ENCODE peak calls at places on chromosomes 1 and 21, in six cellular contexts. One of them, this sample, is unnamed.

GRCh38 chr1:54569339-54569738 is 21.3 kb downstream of the ACOT11 start:
- DNase-seq in GM23338: no peak
- DNase-seq in upper lobe of left lung: no peak
- DNase-seq in HCT116: no peak
- DNase-seq in HL-60: no peak
- DNase-seq in sigmoid colon: peak; percentile 63
- DNase-seq in this sample: no peak

GRCh38 chr1:8509579-8509978 is 191.7 kb downstream of the SLC45A1 start:
- DNase-seq in GM23338: no peak
- DNase-seq in HL-60: no peak
- DNase-seq in HCT116: no peak
- DNase-seq in upper lobe of left lung: no peak
- DNase-seq in sigmoid colon: no peak
- DNase-seq in this sample: no peak

GRCh38 chr1:213666113-213666512 is 321.7 kb upstream of the PROX1 start:
- DNase-seq in GM23338: peak; percentile 17
- DNase-seq in HL-60: no peak
- DNase-seq in upper lobe of left lung: no peak
- DNase-seq in sigmoid colon: no peak
- DNase-seq in HCT116: no peak
- DNase-seq in this sample: peak; percentile 29

GRCh38 chr1:177847843-177848242 is 122.0 kb downstream of the SEC16B start:
- DNase-seq in upper lobe of left lung: no peak
- DNase-seq in GM23338: no peak
- DNase-seq in HCT116: no peak
- DNase-seq in HL-60: no peak
- DNase-seq in sigmoid colon: no peak
- DNase-seq in this sample: peak; percentile 75

GRCh38 chr1:185213086-185213485 is 56.1 kb downstream of the SWT1 start:
- DNase-seq in sigmoid colon: no peak
- DNase-seq in upper lobe of left lung: no peak
- DNase-seq in HL-60: no peak
- DNase-seq in GM23338: no peak
- DNase-seq in HCT116: no peak
- DNase-seq in this sample: no peak

GRCh38 chr1:212070720-212071302 is 35.3 kb downstream of the DTL start:
- DNase-seq in GM23338: peak; percentile 45
- DNase-seq in sigmoid colon: no peak
- DNase-seq in HL-60: no peak
- DNase-seq in HCT116: peak; percentile 13
- DNase-seq in upper lobe of left lung: no peak
- DNase-seq in this sample: no peak

GRCh38 chr1:29679316-29679715 is 443.0 kb downstream of the PTPRU start:
- DNase-seq in HCT116: no peak
- DNase-seq in GM23338: no peak
- DNase-seq in sigmoid colon: no peak
- DNase-seq in upper lobe of left lung: no peak
- DNase-seq in HL-60: no peak
- DNase-seq in this sample: peak; percentile 86

GRCh38 chr1:61210435-61211012 is 128.2 kb downstream of the NFIA start:
- DNase-seq in upper lobe of left lung: no peak
- DNase-seq in sigmoid colon: no peak
- DNase-seq in HL-60: no peak
- DNase-seq in GM23338: no peak
- DNase-seq in HCT116: no peak
- DNase-seq in this sample: no peak

GRCh38 chr1:2320001-2320400 is 71.4 kb downstream of the MORN1 start:
- DNase-seq in upper lobe of left lung: no peak
- DNase-seq in HL-60: no peak
- DNase-seq in GM23338: no peak
- DNase-seq in HCT116: no peak
- DNase-seq in sigmoid colon: peak; percentile 86
- DNase-seq in this sample: no peak

GRCh38 chr21:33036430-33037162 is 10.9 kb downstream of the OLIG2 start:
- DNase-seq in HCT116: no peak
- DNase-seq in sigmoid colon: peak; percentile 68
- DNase-seq in GM23338: no peak
- DNase-seq in upper lobe of left lung: no peak
- DNase-seq in HL-60: no peak
- DNase-seq in this sample: no peak

GRCh38 chr1:76802094-76802493 is 65.2 kb upstream of the ST6GALNAC5 start:
- DNase-seq in HCT116: no peak
- DNase-seq in upper lobe of left lung: no peak
- DNase-seq in sigmoid colon: no peak
- DNase-seq in HL-60: no peak
- DNase-seq in GM23338: no peak
- DNase-seq in this sample: no peak

GRCh38 chr1:67831850-67832513 is 1.3 kb downstream of the GNG12 start:
- DNase-seq in HL-60: no peak
- DNase-seq in HCT116: peak; percentile 40
- DNase-seq in GM23338: peak; percentile 47
- DNase-seq in upper lobe of left lung: peak; percentile 19
- DNase-seq in sigmoid colon: peak; percentile 85
- DNase-seq in this sample: no peak

GRCh38 chr1:97006044-97006676 is 284.6 kb downstream of the PTBP2 start:
- DNase-seq in upper lobe of left lung: no peak
- DNase-seq in GM23338: no peak
- DNase-seq in HL-60: no peak
- DNase-seq in HCT116: no peak
- DNase-seq in sigmoid colon: no peak
- DNase-seq in this sample: no peak

GRCh38 chr1:159177273-159177907 is 6.0 kb downstream of the CADM3 start:
- DNase-seq in GM23338: peak; percentile 94
- DNase-seq in HL-60: no peak
- DNase-seq in HCT116: peak; percentile 21
- DNase-seq in upper lobe of left lung: no peak
- DNase-seq in sigmoid colon: no peak
- DNase-seq in this sample: no peak

GRCh38 chr1:174911626-174912025 is 88.1 kb upstream of the CACYBP start:
- DNase-seq in HCT116: no peak
- DNase-seq in HL-60: no peak
- DNase-seq in sigmoid colon: no peak
- DNase-seq in upper lobe of left lung: no peak
- DNase-seq in GM23338: no peak
- DNase-seq in this sample: no peak

DNA sequence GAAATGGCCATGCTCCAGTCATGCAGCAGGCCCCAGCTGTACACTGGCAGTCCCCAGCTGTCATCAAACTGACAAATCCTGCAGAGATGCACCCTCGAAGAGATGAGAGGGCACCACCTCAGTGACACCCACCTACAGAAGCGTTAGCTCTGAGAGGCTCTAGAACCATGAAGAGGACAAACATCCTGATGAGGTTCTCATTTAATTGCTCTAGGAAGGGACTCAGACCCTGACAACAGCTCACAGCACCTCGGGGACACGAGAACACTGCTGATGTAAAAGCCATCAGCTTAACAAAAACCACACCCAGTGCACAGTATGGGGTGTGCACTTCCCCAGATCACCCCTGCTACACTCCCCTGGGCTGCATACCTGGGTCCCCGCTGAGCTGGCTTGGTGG is 3.4 kb downstream of the ZNF496 start:
- DNase-seq in sigmoid colon: no peak
- DNase-seq in HCT116: no peak
- DNase-seq in upper lobe of left lung: no peak
- DNase-seq in GM23338: no peak
- DNase-seq in HL-60: no peak
- DNase-seq in this sample: no peak
- TF ChIP-seq POLR2AphosphoS5 in sigmoid colon: no peak
- TF ChIP-seq POLR2AphosphoS5 in HCT116: no peak
- TF ChIP-seq POLR2AphosphoS5 in upper lobe of left lung: no peak
- TF ChIP-seq POLR2AphosphoS5 in GM23338: no peak
- TF ChIP-seq POLR2AphosphoS5 in HL-60: no peak
- TF ChIP-seq POLR2AphosphoS5 in this sample: no peak

DNA sequence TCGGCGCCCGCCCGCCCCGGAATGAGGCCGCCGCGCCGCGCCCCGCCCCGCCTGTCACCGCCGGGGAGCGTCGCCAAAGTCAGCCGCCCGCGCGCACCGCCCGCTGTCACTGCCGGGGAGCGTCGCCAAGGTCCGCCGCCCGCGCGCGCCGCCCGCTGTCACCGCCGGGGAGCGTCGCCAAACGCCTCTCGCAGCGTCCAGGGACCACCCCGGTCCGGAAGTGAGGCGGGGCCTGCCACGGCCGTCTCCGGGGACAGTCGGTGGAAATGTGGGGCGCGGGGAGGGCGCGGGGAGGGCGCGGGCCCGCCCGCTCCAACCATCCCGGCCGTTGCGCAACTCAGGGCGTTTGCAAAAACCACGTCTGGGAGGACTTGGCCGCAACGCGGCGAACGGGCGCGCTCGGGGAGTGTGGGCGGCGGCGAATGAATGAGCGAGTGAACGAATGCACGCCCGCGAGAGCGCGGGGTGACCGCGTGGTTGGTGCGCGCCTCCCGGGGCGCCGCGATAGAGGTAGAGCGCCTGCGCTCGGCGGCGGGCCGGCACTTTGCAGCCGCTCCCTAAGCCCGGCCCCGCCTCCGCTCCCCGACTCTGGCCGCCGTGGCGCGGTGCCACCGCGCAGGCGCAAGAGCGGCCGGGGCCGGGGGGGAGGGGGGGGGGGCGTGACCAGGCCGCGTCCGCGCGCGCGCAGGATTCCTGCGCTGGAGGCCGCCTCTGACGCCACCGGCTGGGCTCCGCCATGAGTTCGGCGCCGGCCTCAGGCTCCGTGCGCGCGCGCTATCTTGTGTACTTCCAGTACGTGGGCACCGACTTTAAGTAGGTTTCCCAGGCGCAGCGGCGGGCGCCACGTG is at the start of the genes ACAP3 and PUSL1:
- DNase-seq in GM23338: peak; percentile 91
- DNase-seq in HL-60: peak; percentile 91
- DNase-seq in sigmoid colon: peak; percentile 97
- DNase-seq in upper lobe of left lung: peak; percentile 98
- DNase-seq in HCT116: peak; percentile 83
- DNase-seq in this sample: peak; percentile 96
- H3K4me3 ChIP-seq in GM23338: peak within 1 kb of the TSS; percentile 90
- H3K4me3 ChIP-seq in HL-60: peak within 1 kb of the TSS; percentile 89
- H3K4me3 ChIP-seq in sigmoid colon: peak within 1 kb of the TSS; percentile 98
- H3K4me3 ChIP-seq in upper lobe of left lung: peak within 1 kb of the TSS; percentile 77
- H3K4me3 ChIP-seq in HCT116: peak within 1 kb of the TSS; percentile 86
- H3K4me3 ChIP-seq in this sample: peak within 1 kb of the TSS; percentile 67

GRCh38 chr1:184152502-184152901 is 101.0 kb downstream of the TSEN15 start:
- DNase-seq in GM23338: no peak
- DNase-seq in HL-60: no peak
- DNase-seq in upper lobe of left lung: no peak
- DNase-seq in sigmoid colon: no peak
- DNase-seq in HCT116: no peak
- DNase-seq in this sample: peak; percentile 90
- TF ChIP-seq POLR2AphosphoS5 in GM23338: no peak
- TF ChIP-seq POLR2AphosphoS5 in HL-60: no peak
- TF ChIP-seq POLR2AphosphoS5 in upper lobe of left lung: no peak
- TF ChIP-seq POLR2AphosphoS5 in sigmoid colon: no peak
- TF ChIP-seq POLR2AphosphoS5 in HCT116: no peak
- TF ChIP-seq POLR2AphosphoS5 in this sample: no peak

GRCh38 chr1:40696294-40696693 is 4.8 kb downstream of the NFYC start:
- DNase-seq in HCT116: no peak
- DNase-seq in sigmoid colon: no peak
- DNase-seq in HL-60: no peak
- DNase-seq in GM23338: peak; percentile 44
- DNase-seq in upper lobe of left lung: no peak
- DNase-seq in this sample: no peak
- H3K4me3 ChIP-seq in HCT116: no peak overlapping the region
- H3K4me3 ChIP-seq in sigmoid colon: no peak overlapping the region
- H3K4me3 ChIP-seq in HL-60: no peak overlapping the region
- H3K4me3 ChIP-seq in GM23338: no peak overlapping the region
- H3K4me3 ChIP-seq in upper lobe of left lung: no peak overlapping the region
- H3K4me3 ChIP-seq in this sample: no peak overlapping the region

GRCh38 chr1:91806146-91806545 is 79.8 kb downstream of the TGFBR3 start:
- DNase-seq in upper lobe of left lung: no peak
- DNase-seq in HCT116: no peak
- DNase-seq in HL-60: no peak
- DNase-seq in sigmoid colon: no peak
- DNase-seq in GM23338: no peak
- DNase-seq in this sample: no peak

GRCh38 chr1:91805343-91805801 is 80.6 kb downstream of the TGFBR3 start:
- DNase-seq in HL-60: no peak
- DNase-seq in sigmoid colon: no peak
- DNase-seq in GM23338: no peak
- DNase-seq in HCT116: no peak
- DNase-seq in upper lobe of left lung: peak; percentile 23
- DNase-seq in this sample: no peak

GRCh38 chr1:91803133-91803532 is 82.8 kb downstream of the TGFBR3 start:
- DNase-seq in HCT116: no peak
- DNase-seq in GM23338: no peak
- DNase-seq in upper lobe of left lung: no peak
- DNase-seq in HL-60: no peak
- DNase-seq in sigmoid colon: no peak
- DNase-seq in this sample: no peak

GRCh38 chr1:91804546-91805023 is 81.4 kb downstream of the TGFBR3 start:
- DNase-seq in upper lobe of left lung: no peak
- DNase-seq in HCT116: peak; percentile 84
- DNase-seq in GM23338: no peak
- DNase-seq in sigmoid colon: no peak
- DNase-seq in HL-60: no peak
- DNase-seq in this sample: no peak

DNA sequence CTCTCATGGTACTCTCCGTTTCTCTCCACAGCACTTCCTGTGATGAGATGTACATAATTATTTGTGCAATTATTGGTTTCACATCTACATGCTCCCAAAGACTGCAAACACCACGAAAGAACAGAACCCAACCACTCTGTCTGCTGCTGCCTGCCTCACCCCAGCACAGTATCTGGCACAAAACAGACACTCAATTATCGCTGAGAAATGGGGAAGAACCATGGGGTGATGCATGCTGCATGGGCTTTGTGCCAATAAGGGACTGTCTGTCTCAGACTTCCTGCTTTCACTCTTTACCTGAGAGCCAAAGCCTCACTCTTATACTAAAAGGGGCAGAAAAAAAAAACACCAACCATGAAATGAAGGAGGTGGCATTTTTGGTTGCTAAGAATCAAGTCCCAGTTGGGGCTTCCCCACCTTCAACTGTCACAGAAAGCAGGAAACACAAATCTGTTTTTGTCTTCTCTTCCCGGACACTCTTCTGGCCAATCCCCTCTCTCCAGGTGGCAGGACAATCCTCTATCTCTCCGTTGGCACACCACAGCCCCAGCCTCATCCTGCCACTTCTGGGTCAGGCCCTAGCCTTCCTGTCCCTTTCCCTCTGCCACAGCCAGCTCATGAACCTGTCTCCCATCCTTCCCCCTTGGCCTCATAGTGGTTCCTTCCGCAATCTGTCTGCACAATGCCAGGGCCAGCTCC is 82.0 kb downstream of the TGFBR3 start:
- DNase-seq in sigmoid colon: no peak
- DNase-seq in HL-60: no peak
- DNase-seq in upper lobe of left lung: no peak
- DNase-seq in GM23338: no peak
- DNase-seq in HCT116: no peak
- DNase-seq in this sample: no peak
- TF ChIP-seq POLR2AphosphoS5 in sigmoid colon: no peak
- TF ChIP-seq POLR2AphosphoS5 in HL-60: no peak
- TF ChIP-seq POLR2AphosphoS5 in upper lobe of left lung: no peak
- TF ChIP-seq POLR2AphosphoS5 in GM23338: no peak
- TF ChIP-seq POLR2AphosphoS5 in HCT116: no peak
- TF ChIP-seq POLR2AphosphoS5 in this sample: no peak

GRCh38 chr1:12604114-12604874 is 13.7 kb downstream of the DHRS3 start:
- DNase-seq in sigmoid colon: no peak
- DNase-seq in HL-60: peak; percentile 65
- DNase-seq in upper lobe of left lung: no peak
- DNase-seq in HCT116: peak; percentile 76
- DNase-seq in GM23338: no peak
- DNase-seq in this sample: no peak
- H3K4me3 ChIP-seq in sigmoid colon: no peak overlapping the region
- H3K4me3 ChIP-seq in HL-60: no peak overlapping the region
- H3K4me3 ChIP-seq in upper lobe of left lung: no peak overlapping the region
- H3K4me3 ChIP-seq in HCT116: peak overlapping the region; percentile 10
- H3K4me3 ChIP-seq in GM23338: no peak overlapping the region
- H3K4me3 ChIP-seq in this sample: no peak overlapping the region

GRCh38 chr1:226973898-226974543 is 33.9 kb downstream of the COQ8A start:
- DNase-seq in upper lobe of left lung: peak; percentile 66
- DNase-seq in GM23338: no peak
- DNase-seq in sigmoid colon: peak; percentile 91
- DNase-seq in HL-60: no peak
- DNase-seq in HCT116: no peak
- DNase-seq in this sample: peak; percentile 95
- TF ChIP-seq POLR2AphosphoS5 in upper lobe of left lung: peak; percentile 33
- TF ChIP-seq POLR2AphosphoS5 in GM23338: no peak
- TF ChIP-seq POLR2AphosphoS5 in sigmoid colon: peak; percentile 81
- TF ChIP-seq POLR2AphosphoS5 in HL-60: no peak
- TF ChIP-seq POLR2AphosphoS5 in HCT116: no peak
- TF ChIP-seq POLR2AphosphoS5 in this sample: peak; percentile 87

This sample was measured in esophagus muscularis mucosa.